ENCODE peak calls at places on chromosomes 6 and 20, in nine cellular contexts. F is mucosa of gallbladder, Y is B cell, O is Panc1, X is COR-L47, D is GF-D8, Q is A549, H is HCEC 1CT, U is H54. Z is an unnamed sample.

GRCh38 chr20:58458342-58459057 is 56.7 kb downstream of the APCDD1L start:
- DNase-seq in D (no peak), Q (no peak), O (no peak), X (no peak), F (no peak), U (no peak), H (peak), Y (peak), Z (no peak)

GRCh38 chr6:127980996-127981395 is 80.1 kb upstream of the THEMIS start:
- DNase-seq in Q (no peak), U (no peak), O (no peak), F (no peak), Y (no peak), X (no peak), H (no peak), D (no peak), Z (no peak)

GRCh38 chr6:134317471-134318131 is at the start of gene SGK1:
- DNase-seq in O (no peak), Y (no peak), Q (no peak), F (no peak), U (no peak), H (peak), X (no peak), D (no peak), Z (no peak)

GRCh38 chr6:21846541-21847451 is 253.2 kb downstream of the SOX4 start:
- DNase-seq in Y (no peak), X (peak), U (no peak), F (no peak), Q (no peak), O (no peak), D (no peak), H (no peak), Z (no peak)

GRCh38 chr6:135577059-135577538 is 79.6 kb upstream of the AHI1 start:
- DNase-seq in O (no peak), D (no peak), X (no peak), H (no peak), F (no peak), Q (no peak), Y (no peak), U (no peak), Z (no peak)

GRCh38 chr20:14918281-14918680 is 580.9 kb upstream of the FLRT3 start:
- DNase-seq in F (no peak), U (no peak), Q (no peak), O (no peak), X (no peak), H (no peak), D (no peak), Y (no peak), Z (no peak)

GRCh38 chr6:80174931-80175572 is 68.6 kb downstream of the BCKDHB start:
- DNase-seq in Y (no peak), D (peak), X (no peak), H (peak), O (no peak), Q (no peak), U (no peak), F (no peak), Z (no peak)

GRCh38 chr6:135202821-135203220 is 21.7 kb downstream of the MYB start:
- DNase-seq in Y (no peak), Q (no peak), D (no peak), H (no peak), F (no peak), X (no peak), O (no peak), U (no peak), Z (no peak)

GRCh38 chr20:43583982-43584432 is 6.7 kb upstream of the IFT52 start:
- DNase-seq in Y (no peak), D (peak), H (peak), X (no peak), O (no peak), F (peak), U (peak), Q (no peak), Z (peak)

GRCh38 chr20:1469925-1470571 is 3.4 kb upstream of the NSFL1C start:
- DNase-seq in F (peak), X (peak), Q (peak), O (peak), H (peak), D (peak), Y (peak), U (peak), Z (peak)

GRCh38 chr20:7392551-7392950 is 547.7 kb downstream of the HAO1 start:
- DNase-seq in Q (no peak), H (peak), Y (no peak), F (no peak), X (no peak), U (no peak), O (no peak), D (no peak), Z (no peak)

GRCh38 chr6:107491791-107492674 is 2.1 kb downstream of the SOBP start:
- DNase-seq in O (no peak), Q (no peak), Y (no peak), X (no peak), D (no peak), F (no peak), U (no peak), H (peak), Z (no peak)

GRCh38 chr6:7707787-7708186 is 18.1 kb upstream of the BMP6 start:
- DNase-seq in X (no peak), H (no peak), D (no peak), Y (no peak), Q (no peak), U (no peak), O (no peak), F (no peak), Z (no peak)

GRCh38 chr6:69398311-69398710 is 398.5 kb downstream of the LMBRD1 start:
- DNase-seq in O (no peak), D (no peak), X (peak), H (no peak), Q (no peak), U (no peak), F (no peak), Y (no peak), Z (no peak)

GRCh38 chr6:72969666-72970065 is 255.6 kb downstream of the KHDC1L start:
- DNase-seq in F (no peak), O (no peak), Y (no peak), H (no peak), X (no peak), U (no peak), D (no peak), Q (no peak), Z (no peak)

GRCh38 chr6:155880905-155881304 is 425.3 kb upstream of the NOX3 start:
- DNase-seq in F (no peak), O (no peak), Y (no peak), X (no peak), U (no peak), Q (no peak), H (peak), D (no peak), Z (no peak)

GRCh38 chr6:38035478-38035877 is 216.0 kb downstream of the ZFAND3 start:
- DNase-seq in U (no peak), D (no peak), H (peak), Q (no peak), X (no peak), F (no peak), Y (no peak), O (no peak), Z (no peak)

GRCh38 chr20:5722927-5723326 is 27.3 kb upstream of the SHLD1 start:
- DNase-seq in X (no peak), H (no peak), U (no peak), D (no peak), O (no peak), F (no peak), Q (no peak), Y (no peak), Z (no peak)

GRCh38 chr6:34970962-34971361 is 81.9 kb downstream of the ANKS1A start:
- DNase-seq in Q (no peak), H (peak), F (no peak), U (no peak), D (no peak), O (no peak), Y (no peak), X (no peak), Z (no peak)

GRCh38 chr6:26270903-26271639 is 93.9 kb upstream of the BTN3A2 start:
- DNase-seq in U (no peak), Q (no peak), Y (peak), O (no peak), H (peak), D (peak), F (peak), X (peak), Z (no peak)

GRCh38 chr6:27547157-27548075 is 74.5 kb upstream of the ZNF184 start:
- DNase-seq in F (no peak), D (no peak), O (no peak), U (no peak), Q (no peak), X (no peak), H (peak), Y (no peak), Z (no peak)

GRCh38 chr6:132768051-132768517 is 10.4 kb upstream of the VNN2 start:
- DNase-seq in Q (peak), Y (no peak), O (no peak), U (peak), H (peak), F (peak), D (peak), X (no peak), Z (no peak)